ENCODE peak calls at places on chromosome 4, in six cellular contexts. L is HAP-1, J is cardiac muscle cell, A is Karpas-422, Y is colonic mucosa, Z is right lobe of liver. X is an unnamed sample. For H3K4me1, the result is how much of the 10 kb centered on the place peaks cover.

GRCh38 chr4:69829678-69830077 is 30.3 kb downstream of the SULT1E1 start:
- DNase-seq in L (no peak), J (no peak), A (no peak), Y (no peak), Z (no peak), X (no peak)

GRCh38 chr4:102339018-102339417 is 6.3 kb downstream of the SLC39A8 start:
- DNase-seq in L (no peak), J (no peak), A (no peak), Y (no peak), Z (no peak), X (no peak)

GRCh38 chr4:187666634-187667033 is 328.9 kb upstream of the ZFP42 start:
- DNase-seq in L (no peak), J (no peak), A (no peak), Y (no peak), Z (no peak), X (no peak)

GRCh38 chr4:86306816-86307215 is 53.0 kb downstream of the MAPK10 start:
- DNase-seq in L (no peak), J (no peak), A (peak), Y (no peak), Z (no peak), X (no peak)

GRCh38 chr4:186201535-186202230 is 10.3 kb downstream of the CYP4V2 start:
- DNase-seq in L (no peak), J (peak), A (peak), Y (peak), Z (peak), X (peak)

GRCh38 chr4:64516176-64516575 is 106.9 kb upstream of the TECRL start:
- DNase-seq in L (no peak), J (no peak), A (no peak), Y (no peak), Z (no peak), X (no peak)

GRCh38 chr4:148632476-148632875 is 190.3 kb upstream of the NR3C2 start:
- DNase-seq in L (no peak), J (no peak), A (no peak), Y (no peak), Z (no peak), X (no peak)

GRCh38 chr4:14234330-14234729 is 606.8 kb upstream of the BOD1L1 start:
- DNase-seq in L (no peak), J (no peak), A (no peak), Y (no peak), Z (no peak), X (no peak)

GRCh38 chr4:13309751-13310150 is 174.4 kb downstream of the RAB28 start:
- DNase-seq in L (no peak), J (no peak), A (no peak), Y (no peak), Z (no peak), X (no peak)

GRCh38 chr4:151797853-151798252 is 37.0 kb upstream of the GATB start:
- DNase-seq in L (no peak), J (no peak), A (no peak), Y (no peak), Z (no peak), X (no peak)

GRCh38 chr4:87559090-87559837 is 30.1 kb upstream of the SPARCL1 start:
- DNase-seq in L (no peak), J (peak), A (peak), Y (no peak), Z (no peak), X (peak)

GRCh38 chr4:189615217-189615663 is 325.4 kb upstream of the FRG1 start:
- DNase-seq in L (no peak), J (no peak), A (no peak), Y (no peak), Z (no peak), X (no peak)

GRCh38 chr4:123144626-123145025 is 222.2 kb upstream of the NUDT6 start:
- DNase-seq in L (no peak), J (no peak), A (no peak), Y (no peak), Z (no peak), X (no peak)

GRCh38 chr4:159042097-159042605 is 60.7 kb upstream of the RAPGEF2 start:
- DNase-seq in L (no peak), J (peak), A (peak), Y (peak), Z (peak), X (peak)

GRCh38 chr4:174217273-174218126 is 66.0 kb downstream of the FBXO8 start:
- DNase-seq in L (no peak), J (peak), A (no peak), Y (no peak), Z (no peak), X (no peak)

GRCh38 chr4:94519019-94519418 is 67.3 kb downstream of the PDLIM5 start:
- DNase-seq in L (no peak), J (no peak), A (no peak), Y (no peak), Z (no peak), X (no peak)

GRCh38 chr4:94515365-94515764 is 63.6 kb downstream of the PDLIM5 start:
- DNase-seq in L (no peak), J (no peak), A (no peak), Y (no peak), Z (no peak), X (no peak)

GRCh38 chr4:94516999-94517398 is 65.3 kb downstream of the PDLIM5 start:
- DNase-seq in L (peak), J (no peak), A (no peak), Y (no peak), Z (no peak), X (no peak)

GRCh38 chr4:94516067-94516466 is 64.3 kb downstream of the PDLIM5 start:
- DNase-seq in L (no peak), J (no peak), A (no peak), Y (no peak), Z (no peak), X (no peak)

GRCh38 chr4:94517492-94517891 is 65.8 kb downstream of the PDLIM5 start:
- DNase-seq in L (no peak), J (no peak), A (no peak), Y (no peak), Z (no peak), X (no peak)
- H3K4me1 ChIP-seq in L (under half), J (half or more), A (under half), Y (under half), Z (under half), X (under half)

GRCh38 chr4:94475794-94476193 is 24.1 kb downstream of the PDLIM5 start:
- DNase-seq in L (no peak), J (no peak), A (no peak), Y (no peak), Z (no peak), X (no peak)
- H3K4me1 ChIP-seq in L (under half), J (half or more), A (under half), Y (under half), Z (under half), X (under half)

DNA sequence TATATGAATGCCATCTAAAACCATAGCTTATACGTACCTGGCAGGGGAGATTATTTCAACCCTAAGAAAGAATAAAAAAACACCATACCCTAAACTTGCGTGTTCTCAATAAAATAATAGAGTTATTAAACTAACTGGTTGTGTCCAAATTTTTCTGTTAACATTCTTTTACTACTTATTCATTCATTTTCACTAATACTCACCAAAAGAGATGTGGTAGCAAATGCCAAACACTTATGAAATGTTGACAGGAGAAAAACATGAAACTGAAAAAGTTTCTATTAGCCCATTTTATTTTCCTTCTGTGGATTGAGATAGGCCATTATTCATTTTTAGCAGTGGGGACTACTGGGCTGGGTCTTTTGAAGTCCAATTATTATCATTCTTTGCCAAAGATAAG is 102.0 kb downstream of the TSPAN5 start:
- DNase-seq in L (no peak), J (no peak), A (no peak), Y (no peak), Z (no peak), X (no peak)
- H3K4me1 ChIP-seq in L (under half), J (under half), A (under half), Y (under half), Z (under half), X (under half)

GRCh38 chr4:71833175-71833900 is 49.5 kb upstream of the GC start:
- DNase-seq in L (no peak), J (peak), A (no peak), Y (peak), Z (no peak), X (peak)

GRCh38 chr4:71828450-71828849 is 44.6 kb upstream of the GC start:
- DNase-seq in L (peak), J (no peak), A (no peak), Y (no peak), Z (no peak), X (no peak)

GRCh38 chr4:71832049-71832448 is 48.2 kb upstream of the GC start:
- DNase-seq in L (no peak), J (peak), A (no peak), Y (peak), Z (no peak), X (no peak)

GRCh38 chr4:71827811-71828210 is 43.9 kb upstream of the GC start:
- DNase-seq in L (peak), J (no peak), A (no peak), Y (no peak), Z (no peak), X (no peak)

DNA sequence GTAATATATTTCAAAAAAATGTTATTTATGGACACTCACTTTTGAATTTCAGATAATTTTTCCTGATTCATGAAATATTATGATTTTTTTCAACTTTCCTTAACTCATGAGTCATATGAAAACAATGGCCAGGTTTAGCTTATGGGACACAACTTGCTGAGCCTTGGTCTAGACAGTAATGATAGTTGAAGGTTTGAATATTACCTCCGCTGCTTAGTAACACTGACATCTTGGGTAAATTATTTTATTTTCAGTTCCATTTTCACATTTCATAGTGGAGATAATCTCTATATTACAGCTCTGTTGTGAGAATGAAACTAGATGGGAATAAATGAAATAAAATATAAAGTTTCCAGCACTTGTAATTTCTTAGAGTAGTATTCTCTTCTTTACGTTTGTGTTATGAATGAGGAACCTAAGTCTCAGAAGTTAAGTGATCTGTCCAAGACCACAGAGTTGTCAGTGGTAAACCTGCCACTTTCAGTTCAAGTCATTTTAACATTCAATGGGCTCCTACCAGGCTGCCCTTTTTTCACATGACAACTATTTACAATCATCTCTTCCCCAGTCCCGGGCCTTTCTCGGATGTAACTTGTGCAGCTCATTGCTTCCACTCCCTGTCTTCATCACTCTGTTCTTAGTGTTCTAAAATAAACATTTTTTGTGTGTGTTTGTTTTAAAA is 46.8 kb upstream of the GC start:
- DNase-seq in L (no peak), J (no peak), A (no peak), Y (no peak), Z (no peak), X (no peak)
- H3K4me1 ChIP-seq in L (under half), J (under half), A (under half), Y (under half), Z (under half), X (under half)

DNA sequence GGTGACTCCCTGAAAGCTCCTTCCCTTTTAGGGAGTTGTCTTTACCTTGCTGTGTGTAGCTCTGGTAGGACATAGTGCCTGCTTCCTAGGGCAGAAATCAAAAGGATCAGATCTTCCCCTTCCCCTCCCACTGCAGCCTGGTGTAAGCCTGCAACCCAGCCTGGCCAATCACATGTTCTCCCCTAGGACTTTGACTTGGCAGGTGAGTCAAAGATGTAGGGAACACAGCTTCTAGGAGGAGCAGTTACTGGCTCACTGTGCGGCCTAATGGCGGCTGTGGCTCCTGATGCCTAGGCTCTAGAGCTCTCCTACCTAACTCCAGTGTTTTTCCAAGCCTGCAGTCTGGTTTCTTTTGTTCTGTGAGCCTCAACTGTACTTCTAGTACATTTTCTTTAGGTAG is 103.9 kb downstream of the AASDH start:
- DNase-seq in L (no peak), J (no peak), A (no peak), Y (no peak), Z (no peak), X (no peak)
- H3K4me1 ChIP-seq in L (under half), J (under half), A (under half), Y (under half), Z (under half), X (under half)

GRCh38 chr4:8162625-8163024 is 4.0 kb upstream of the ABLIM2 start:
- DNase-seq in L (no peak), J (no peak), A (peak), Y (no peak), Z (no peak), X (no peak)
- H3K4me1 ChIP-seq in L (under half), J (under half), A (under half), Y (under half), Z (under half), X (under half)

GRCh38 chr4:110640608-110641007 is 17.7 kb upstream of the PITX2 start:
- DNase-seq in L (no peak), J (no peak), A (no peak), Y (no peak), Z (no peak), X (no peak)

GRCh38 chr4:110641218-110641617 is 18.3 kb upstream of the PITX2 start:
- DNase-seq in L (no peak), J (no peak), A (no peak), Y (no peak), Z (no peak), X (no peak)

GRCh38 chr4:110644008-110644407 is 21.1 kb upstream of the PITX2 start:
- DNase-seq in L (no peak), J (no peak), A (no peak), Y (no peak), Z (no peak), X (no peak)

GRCh38 chr4:110639207-110640092 is 16.6 kb upstream of the PITX2 start:
- DNase-seq in L (no peak), J (no peak), A (no peak), Y (no peak), Z (no peak), X (no peak)

DNA sequence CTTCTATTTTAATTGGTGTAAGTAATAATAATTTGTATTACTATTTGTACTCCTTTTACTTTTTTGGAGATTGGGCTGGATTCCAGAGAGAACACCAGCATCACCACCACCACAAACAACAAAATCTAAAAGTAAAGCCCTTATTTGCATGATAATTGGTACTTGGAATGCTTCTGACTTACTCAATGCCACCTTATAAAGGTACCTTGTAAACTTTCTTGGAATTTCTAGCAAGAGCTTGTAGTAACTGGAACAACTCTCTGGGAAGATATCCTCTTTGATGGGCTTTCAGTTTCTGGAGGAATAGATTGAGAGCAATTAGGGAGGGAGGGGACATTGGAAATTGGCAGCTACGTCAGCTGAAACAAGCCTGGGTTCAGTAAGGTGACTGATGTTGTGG is 20.2 kb upstream of the PITX2 start:
- DNase-seq in L (peak), J (no peak), A (no peak), Y (no peak), Z (no peak), X (no peak)
- H3K4me1 ChIP-seq in L (under half), J (under half), A (under half), Y (under half), Z (under half), X (under half)